ENCODE peak calls at places on chromosomes 4 and X, in eight cellular contexts. R, L, H, W, V, T, G and X are unnamed samples.

GRCh38 chrX:68420559-68420958 is 12.7 kb downstream of the OPHN1 start:
- DNase-seq in R (no peak), L (peak), H (peak), W (no peak), V (no peak), T (no peak), G (peak), X (no peak)

GRCh38 chrX:110208092-110208491 is 109.8 kb downstream of the AMMECR1 start:
- DNase-seq in R (no peak), L (no peak), H (no peak), W (no peak), V (no peak), T (no peak), G (no peak), X (no peak)

GRCh38 chrX:68440940-68441339 is 7.6 kb upstream of the OPHN1 start:
- DNase-seq in R (no peak), L (peak), H (peak), W (no peak), V (peak), T (no peak), G (peak), X (peak)

GRCh38 chr4:147682755-147683154 is 1.2 kb downstream of the PRMT9 start:
- DNase-seq in R (no peak), L (peak), H (no peak), W (no peak), V (no peak), T (no peak), G (peak), X (peak)

GRCh38 chr4:87863486-87863885 is 30.7 kb downstream of the MEPE start:
- DNase-seq in R (no peak), L (no peak), H (no peak), W (no peak), V (no peak), T (no peak), G (no peak), X (no peak)

GRCh38 chr4:141131738-141132688 is 1.3 kb downstream of the RNF150 start:
- DNase-seq in R (peak), L (peak), H (peak), W (peak), V (no peak), T (no peak), G (peak), X (peak)

GRCh38 chr4:150140774-150141400 is 62.6 kb downstream of the DCLK2 start:
- DNase-seq in R (no peak), L (peak), H (peak), W (no peak), V (no peak), T (no peak), G (peak), X (peak)

GRCh38 chrX:53377464-53377863 is 45.0 kb downstream of the SMC1A start:
- DNase-seq in R (no peak), L (no peak), H (no peak), W (no peak), V (no peak), T (no peak), G (no peak), X (no peak)

GRCh38 chrX:124231454-124231853 is 101.0 kb upstream of the TEX13D start:
- DNase-seq in R (no peak), L (no peak), H (no peak), W (no peak), V (no peak), T (no peak), G (no peak), X (no peak)

GRCh38 chr4:56513517-56513916 is 7.9 kb downstream of the ARL9 start:
- DNase-seq in R (no peak), L (no peak), H (no peak), W (no peak), V (no peak), T (no peak), G (no peak), X (no peak)

GRCh38 chrX:110417128-110417527 is 58.5 kb downstream of the RTL9 start:
- DNase-seq in R (no peak), L (no peak), H (no peak), W (no peak), V (no peak), T (no peak), G (no peak), X (no peak)

GRCh38 chr4:109149836-109150235 is 152.6 kb downstream of the COL25A1 start:
- DNase-seq in R (no peak), L (no peak), H (no peak), W (no peak), V (no peak), T (no peak), G (no peak), X (no peak)

GRCh38 chr4:104491396-104491821 is 3.3 kb downstream of the CXXC4 start:
- DNase-seq in R (peak), L (peak), H (peak), W (peak), V (no peak), T (no peak), G (no peak), X (peak)

GRCh38 chr4:3802571-3803474 is 36.6 kb downstream of the ADRA2C start:
- DNase-seq in R (no peak), L (no peak), H (no peak), W (no peak), V (peak), T (no peak), G (no peak), X (no peak)

GRCh38 chr4:33998204-33998603 is 2246.1 kb downstream of the ARAP2 start:
- DNase-seq in R (no peak), L (no peak), H (no peak), W (no peak), V (no peak), T (no peak), G (peak), X (no peak)

GRCh38 chr4:8236141-8236919 is 33.2 kb upstream of the HTRA3 start:
- DNase-seq in R (no peak), L (no peak), H (no peak), W (no peak), V (no peak), T (no peak), G (no peak), X (no peak)

GRCh38 chr4:87268401-87268800 is 48.0 kb upstream of the KLHL8 start:
- DNase-seq in R (no peak), L (no peak), H (no peak), W (no peak), V (no peak), T (no peak), G (no peak), X (no peak)

GRCh38 chr4:75254745-75255144 is 259.5 kb downstream of the RCHY1 start:
- DNase-seq in R (no peak), L (no peak), H (no peak), W (no peak), V (no peak), T (no peak), G (no peak), X (peak)

GRCh38 chrX:116243039-116243438 is 72.5 kb downstream of the AGTR2 start:
- DNase-seq in R (no peak), L (no peak), H (no peak), W (no peak), V (no peak), T (no peak), G (no peak), X (no peak)

GRCh38 chrX:140432328-140433025 is 72.4 kb downstream of the SOX3 start:
- DNase-seq in R (no peak), L (no peak), H (peak), W (no peak), V (no peak), T (no peak), G (no peak), X (no peak)

GRCh38 chr4:56799291-56799823 is 22.1 kb downstream of the SPINK2 start:
- DNase-seq in R (no peak), L (no peak), H (peak), W (no peak), V (no peak), T (no peak), G (no peak), X (peak)

GRCh38 chrX:149630681-149631292 is 805 bp downstream of the TMEM185A start:
- DNase-seq in R (no peak), L (peak), H (peak), W (no peak), V (peak), T (no peak), G (peak), X (peak)

GRCh38 chrX:143754183-143754582 is 33.6 kb upstream of the SPANXN2 start:
- DNase-seq in R (no peak), L (no peak), H (no peak), W (no peak), V (no peak), T (no peak), G (no peak), X (no peak)

GRCh38 chr4:112604590-112604989 is 32.1 kb downstream of the ZGRF1 start:
- DNase-seq in R (no peak), L (peak), H (peak), W (peak), V (peak), T (peak), G (peak), X (peak)

GRCh38 chr4:119656986-119657635 is 28.5 kb upstream of the PDE5A start:
- DNase-seq in R (no peak), L (peak), H (peak), W (no peak), V (no peak), T (peak), G (peak), X (peak)

GRCh38 chr4:103887191-103887590 is 167.4 kb upstream of the TACR3 start:
- DNase-seq in R (no peak), L (no peak), H (peak), W (no peak), V (no peak), T (no peak), G (no peak), X (no peak)

GRCh38 chr4:84856468-84856867 is 110.0 kb downstream of the WDFY3 start:
- DNase-seq in R (no peak), L (no peak), H (no peak), W (no peak), V (no peak), T (no peak), G (peak), X (no peak)

GRCh38 chrX:99394450-99394849 is 1015.6 kb downstream of the PCDH19 start:
- DNase-seq in R (no peak), L (no peak), H (no peak), W (no peak), V (peak), T (no peak), G (no peak), X (no peak)

GRCh38 chr4:21885770-21886169 is 62.8 kb downstream of the KCNIP4 start:
- DNase-seq in R (no peak), L (no peak), H (peak), W (no peak), V (no peak), T (no peak), G (peak), X (peak)

GRCh38 chrX:49878834-49879655 is at the start of gene USP27X:
- DNase-seq in R (peak), L (peak), H (peak), W (peak), V (peak), T (peak), G (peak), X (peak)